ENCODE peak calls at places on chromosomes 7 and 10, in four cellular contexts. P is brain microvascular endothelial cell, R is astrocyte of the spinal cord, M is Calu3. U is an unnamed sample.

GRCh38 chr10:79176052-79176501 is 107.3 kb downstream of the ZMIZ1 start:
- DNase-seq in P (no peak), R (peak), M (no peak), U (no peak)

GRCh38 chr10:97127960-97128850 is 57.6 kb downstream of the SLIT1 start:
- DNase-seq in P (no peak), R (no peak), M (no peak), U (no peak)

GRCh38 chr7:151115836-151116418 is 29.7 kb downstream of the AGAP3 start:
- DNase-seq in R (no peak), M (peak), P (no peak), U (peak)

GRCh38 chr10:92894081-92894480 is 45.8 kb downstream of the EXOC6 start:
- DNase-seq in P (no peak), R (no peak), M (no peak), U (no peak)

GRCh38 chr10:68242051-68242450 is 10.1 kb upstream of the ATOH7 start:
- DNase-seq in R (no peak), P (no peak), M (no peak), U (no peak)

GRCh38 chr7:101134399-101134980 is 7.6 kb downstream of the SERPINE1 start:
- DNase-seq in R (peak), P (peak), M (no peak), U (no peak)

GRCh38 chr10:106107711-106108110 is 1056.8 kb downstream of the SORCS1 start:
- DNase-seq in R (peak), M (no peak), P (peak), U (no peak)

GRCh38 chr10:91242940-91243339 is 22.5 kb downstream of the PCGF5 start:
- DNase-seq in P (no peak), M (no peak), R (no peak), U (no peak)

GRCh38 chr10:126204320-126204719 is 184.0 kb downstream of the ADAM12 start:
- DNase-seq in R (no peak), P (no peak), M (no peak), U (no peak)

GRCh38 chr7:135147899-135148721 is at the start of gene TMEM140:
- DNase-seq in P (peak), R (peak), M (no peak), U (no peak)

GRCh38 chr7:45088821-45089313 is at the start of gene NACAD:
- DNase-seq in R (peak), M (no peak), P (no peak), U (no peak)

GRCh38 chr10:15704581-15704968 is 15.1 kb downstream of the ITGA8 start:
- DNase-seq in P (peak), R (peak), M (no peak), U (no peak)

GRCh38 chr10:52215745-52216361 is 98.2 kb upstream of the DKK1 start:
- DNase-seq in R (peak), P (peak), M (peak), U (peak)

GRCh38 chr10:102004376-102004775 is 51.6 kb downstream of the ARMH3 start:
- DNase-seq in R (no peak), P (peak), M (no peak), U (no peak)

GRCh38 chr7:28627263-28627653 is 214.9 kb downstream of the CREB5 start:
- DNase-seq in P (no peak), M (no peak), R (no peak), U (no peak)

GRCh38 chr7:157660971-157661610 is 324.3 kb downstream of the DNAJB6 start:
- DNase-seq in R (no peak), M (no peak), P (no peak), U (no peak)

GRCh38 chr7:44375236-44375699 is 49.9 kb upstream of the CAMK2B start:
- DNase-seq in M (peak), R (no peak), P (no peak), U (no peak)

GRCh38 chr10:4477664-4478063 is 348.3 kb upstream of the AKR1E2 start:
- DNase-seq in R (no peak), M (no peak), P (no peak), U (no peak)

GRCh38 chr7:24572421-24573007 is 738 bp upstream of the PALS2 start:
- DNase-seq in M (peak), P (peak), R (peak), U (no peak)

GRCh38 chr10:116254422-116255152 is 18.4 kb downstream of the GFRA1 start:
- DNase-seq in R (peak), P (no peak), M (no peak), U (no peak)

GRCh38 chr7:156609010-156609877 is 31.3 kb upstream of the RNF32 start:
- DNase-seq in R (no peak), P (no peak), M (no peak), U (no peak)

GRCh38 chr7:85823379-85823778 is 636.5 kb upstream of the SEMA3D start:
- DNase-seq in P (no peak), R (peak), M (no peak), U (no peak)

GRCh38 chr7:114830952-114831351 is 90.9 kb upstream of the MDFIC start:
- DNase-seq in M (no peak), P (no peak), R (no peak), U (no peak)

GRCh38 chr7:137213744-137214143 is 129.8 kb downstream of the PTN start:
- DNase-seq in M (no peak), R (no peak), P (no peak), U (no peak)

GRCh38 chr10:3834410-3834809 is 49.4 kb upstream of the KLF6 start:
- DNase-seq in P (no peak), M (no peak), R (no peak), U (no peak)

GRCh38 chr7:3141326-3141725 is 97.7 kb upstream of the CARD11 start:
- DNase-seq in P (no peak), M (no peak), R (no peak), U (no peak)

GRCh38 chr7:73612598-73613269 is 11.6 kb downstream of the MLXIPL start:
- DNase-seq in M (peak), R (peak), P (peak), U (no peak)

GRCh38 chr7:143352506-143353130 is 9.9 kb downstream of the FAM131B start:
- DNase-seq in M (no peak), R (no peak), P (no peak), U (no peak)

GRCh38 chr7:26959290-26959689 is 94.9 kb upstream of the SKAP2 start:
- DNase-seq in R (peak), M (no peak), P (no peak), U (no peak)

GRCh38 chr7:36370046-36370445 is 19.6 kb upstream of the ANLN start:
- DNase-seq in R (no peak), M (no peak), P (no peak), U (no peak)

GRCh38 chr7:40899651-40900507 is 765.1 kb downstream of the SUGCT start:
- DNase-seq in R (no peak), M (no peak), P (no peak), U (no peak)

GRCh38 chr7:70463332-70463938 is 668.5 kb upstream of the GALNT17 start:
- DNase-seq in M (no peak), P (no peak), R (no peak), U (no peak)

DNA sequence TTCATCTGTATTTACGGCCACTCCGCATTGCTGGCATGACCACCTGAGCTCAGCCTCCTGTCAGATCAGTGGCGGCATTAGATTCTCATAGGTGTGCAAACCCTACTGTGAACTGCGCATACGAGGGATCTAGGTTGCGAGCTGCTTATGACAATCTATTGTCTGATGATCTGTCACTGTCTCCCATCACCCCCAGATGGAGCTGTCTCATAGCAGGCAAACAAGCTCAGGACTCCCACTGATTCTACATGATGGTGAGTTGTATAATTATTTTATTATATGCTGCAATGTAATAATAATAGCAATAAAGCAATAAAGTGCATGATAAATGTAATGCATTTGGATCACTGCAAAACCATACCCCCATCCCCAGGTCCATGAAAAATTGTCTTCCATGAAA is 1172.9 kb upstream of the AUTS2 start:
- DNase-seq in P (no peak), M (no peak), R (no peak), U (no peak)
- TF ChIP-seq CTCF in P (no peak), M (no peak), R (no peak), U (no peak)

GRCh38 chr10:24419067-24419466 is 210.1 kb downstream of the KIAA1217 start:
- DNase-seq in P (no peak), R (no peak), M (no peak), U (no peak)

GRCh38 chr10:24417053-24417452 is 208.1 kb downstream of the KIAA1217 start:
- DNase-seq in M (no peak), P (no peak), R (no peak), U (no peak)

GRCh38 chr10:24416248-24416647 is 207.3 kb downstream of the KIAA1217 start:
- DNase-seq in P (no peak), M (no peak), R (no peak), U (no peak)

GRCh38 chr10:24415455-24416169 is 206.7 kb downstream of the KIAA1217 start:
- DNase-seq in M (no peak), R (peak), P (peak), U (peak)

DNA sequence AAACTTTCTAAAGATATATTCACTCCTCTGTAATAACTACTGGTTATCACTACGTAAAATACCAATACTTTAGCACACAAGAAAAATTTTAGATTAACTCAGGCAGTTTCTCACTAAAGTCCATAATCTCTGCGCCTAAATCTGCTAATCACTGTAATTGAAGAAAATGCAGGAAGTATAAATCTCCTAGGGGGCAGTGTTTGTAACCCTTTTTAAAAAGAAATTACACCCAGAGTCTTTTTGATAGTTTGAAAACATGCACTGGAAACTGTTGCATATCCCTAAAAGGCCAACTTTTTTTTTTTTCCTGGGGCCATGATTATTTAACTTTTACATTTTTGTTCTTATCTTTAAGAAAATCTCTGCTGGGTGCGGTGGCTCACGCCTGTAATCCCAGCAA is 209.6 kb downstream of the KIAA1217 start:
- DNase-seq in R (no peak), M (no peak), P (no peak), U (no peak)
- TF ChIP-seq CTCF in R (peak), M (peak), P (peak), U (no peak)

DNA sequence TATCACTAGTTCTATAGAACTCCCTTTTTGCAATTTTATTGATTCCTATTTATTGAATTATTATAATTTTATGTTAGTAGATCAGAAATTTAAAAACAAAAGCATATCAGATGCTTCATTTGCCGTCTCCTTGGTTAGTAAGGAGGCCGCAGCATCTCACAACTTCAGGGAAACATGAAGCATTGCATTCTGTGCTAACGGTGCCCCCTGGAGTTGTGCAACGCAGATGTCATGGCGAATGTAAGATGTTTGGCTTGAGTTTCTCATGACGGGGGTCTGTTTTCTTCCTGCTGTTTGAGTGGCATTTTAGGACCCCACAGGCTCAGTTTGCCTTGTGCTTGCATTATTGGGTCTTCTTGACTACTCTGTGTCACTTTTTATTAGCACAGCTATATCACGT is 124.8 kb downstream of the CNNM2 start:
- DNase-seq in M (no peak), R (no peak), P (no peak), U (no peak)
- TF ChIP-seq CTCF in M (no peak), R (no peak), P (peak), U (no peak)

GRCh38 chr10:33132626-33133025 is 174.6 kb upstream of the ITGB1 start:
- DNase-seq in P (no peak), M (peak), R (no peak), U (no peak)
- TF ChIP-seq CTCF in P (peak), M (peak), R (no peak), U (no peak)

DNA sequence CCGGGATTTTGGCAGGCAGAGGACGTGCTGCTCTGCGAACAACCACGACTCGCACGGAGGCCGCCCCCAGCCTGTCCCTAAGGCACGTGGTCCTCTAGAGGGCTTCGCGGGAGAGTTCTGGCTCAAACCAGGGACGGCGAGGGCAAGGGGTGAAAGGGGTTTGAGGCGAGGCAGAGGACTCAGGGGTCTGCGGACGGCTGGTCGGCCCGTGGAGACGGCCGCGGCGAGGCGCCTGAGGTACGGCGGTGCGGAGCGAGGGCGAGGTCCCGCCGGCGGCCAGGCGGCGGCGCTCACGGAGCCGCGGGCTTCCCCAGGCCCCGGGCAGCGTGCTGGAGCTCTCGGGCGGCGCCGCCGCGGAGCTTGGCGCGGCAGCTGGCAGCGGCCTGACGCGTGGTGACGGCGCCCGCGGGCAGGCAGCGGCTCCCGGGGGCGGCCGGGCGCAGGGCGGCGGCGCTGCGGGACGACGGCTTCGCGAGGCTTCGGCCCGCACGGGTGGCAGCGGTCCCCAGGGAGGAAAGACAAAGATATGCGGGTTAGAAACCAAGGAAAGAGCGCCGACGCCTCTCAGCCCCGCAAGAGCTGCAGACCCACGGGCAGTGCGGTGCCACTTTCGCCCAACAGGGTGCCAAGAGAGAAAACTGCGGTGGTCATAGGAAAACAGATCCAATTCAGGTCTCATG is 44.8 kb downstream of the ZNF800 start:
- DNase-seq in P (peak), M (peak), R (peak), U (peak)
- TF ChIP-seq CTCF in P (peak), M (peak), R (peak), U (peak)

DNA sequence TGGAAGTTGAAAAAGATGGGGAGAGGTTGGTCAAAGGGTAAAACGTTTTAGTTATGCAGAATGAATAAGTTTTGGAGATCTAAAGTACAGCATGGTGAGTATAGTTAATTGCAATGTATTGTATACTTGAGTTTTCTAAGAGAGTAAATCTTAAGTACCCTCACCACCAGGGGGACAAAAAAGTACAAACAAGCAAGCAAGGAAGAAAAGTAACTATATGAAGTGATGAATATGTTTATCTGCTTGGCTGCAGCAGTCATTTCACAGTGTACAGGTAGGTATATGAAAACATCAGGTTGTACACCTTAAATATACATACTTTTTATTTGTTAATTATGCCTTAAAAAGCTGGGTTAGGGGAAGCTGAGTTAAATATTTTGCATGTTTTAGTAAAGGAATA is 157.3 kb downstream of the PCLO start:
- DNase-seq in R (peak), P (no peak), M (no peak), U (no peak)
- TF ChIP-seq CTCF in R (no peak), P (peak), M (no peak), U (peak)

GRCh38 chr10:82934429-82934828 is 1059.4 kb downstream of the NRG3 start:
- DNase-seq in R (no peak), M (no peak), P (no peak), U (no peak)
- TF ChIP-seq CTCF in R (no peak), M (no peak), P (no peak), U (no peak)

GRCh38 chr10:132643709-132644543 is 106.3 kb downstream of the INPP5A start:
- DNase-seq in M (no peak), P (no peak), R (no peak), U (no peak)
- TF ChIP-seq CTCF in M (no peak), P (no peak), R (no peak), U (no peak)

GRCh38 chr10:70671619-70672164 is 614 bp upstream of the ADAMTS14 start:
- DNase-seq in M (no peak), R (no peak), P (no peak), U (no peak)
- TF ChIP-seq CTCF in M (no peak), R (peak), P (peak), U (no peak)